ENCODE peak calls at places on chromosomes 12 and 14, in four cellular contexts. One of them, this sample, is unnamed.

GRCh38 chr14:52701223-52701622 is 5.8 kb upstream of the PSMC6 start:
- ATAC-seq in sciatic nerve: no peak
- ATAC-seq in right cardiac atrium: no peak
- ATAC-seq in activated B cell treated with CpG ODN at 0.5 μM for 24 hours: no peak
- ATAC-seq in this sample: no peak

GRCh38 chr14:55317907-55318306 is 46.7 kb downstream of the FBXO34 start:
- ATAC-seq in sciatic nerve: no peak
- ATAC-seq in right cardiac atrium: no peak
- ATAC-seq in activated B cell treated with CpG ODN at 0.5 μM for 24 hours: no peak
- ATAC-seq in this sample: no peak

GRCh38 chr14:104749111-104749649 is 3.8 kb upstream of the SIVA1 start:
- ATAC-seq in right cardiac atrium: no peak
- ATAC-seq in sciatic nerve: peak; percentile 18
- ATAC-seq in activated B cell treated with CpG ODN at 0.5 μM for 24 hours: no peak
- ATAC-seq in this sample: no peak

GRCh38 chr12:88951860-88952483 is 371.7 kb upstream of the KITLG start:
- ATAC-seq in activated B cell treated with CpG ODN at 0.5 μM for 24 hours: no peak
- ATAC-seq in sciatic nerve: no peak
- ATAC-seq in right cardiac atrium: no peak
- ATAC-seq in this sample: no peak

GRCh38 chr12:125467363-125467762 is 402.1 kb downstream of the AACS start:
- ATAC-seq in activated B cell treated with CpG ODN at 0.5 μM for 24 hours: no peak
- ATAC-seq in sciatic nerve: no peak
- ATAC-seq in right cardiac atrium: no peak
- ATAC-seq in this sample: no peak

GRCh38 chr14:77045570-77045890 is 17.0 kb upstream of the IRF2BPL start:
- ATAC-seq in activated B cell treated with CpG ODN at 0.5 μM for 24 hours: no peak
- ATAC-seq in sciatic nerve: no peak
- ATAC-seq in right cardiac atrium: peak; percentile 23
- ATAC-seq in this sample: no peak

GRCh38 chr14:99224116-99224910 is 47.7 kb downstream of the BCL11B start:
- ATAC-seq in right cardiac atrium: no peak
- ATAC-seq in sciatic nerve: no peak
- ATAC-seq in activated B cell treated with CpG ODN at 0.5 μM for 24 hours: no peak
- ATAC-seq in this sample: no peak

GRCh38 chr12:53160000-53160399 is 20.5 kb upstream of the ZNF740 start:
- ATAC-seq in right cardiac atrium: peak; percentile 27
- ATAC-seq in activated B cell treated with CpG ODN at 0.5 μM for 24 hours: no peak
- ATAC-seq in sciatic nerve: peak; percentile 16
- ATAC-seq in this sample: no peak

GRCh38 chr12:51898937-51899336 is 8.4 kb upstream of the ACVRL1 start:
- ATAC-seq in right cardiac atrium: no peak
- ATAC-seq in activated B cell treated with CpG ODN at 0.5 μM for 24 hours: no peak
- ATAC-seq in sciatic nerve: no peak
- ATAC-seq in this sample: no peak

GRCh38 chr14:31339743-31340142 is 80.6 kb downstream of the HEATR5A start:
- ATAC-seq in activated B cell treated with CpG ODN at 0.5 μM for 24 hours: no peak
- ATAC-seq in sciatic nerve: no peak
- ATAC-seq in right cardiac atrium: no peak
- ATAC-seq in this sample: no peak

GRCh38 chr12:10801727-10802126 is 700 bp downstream of the TAS2R7 start:
- ATAC-seq in right cardiac atrium: no peak
- ATAC-seq in activated B cell treated with CpG ODN at 0.5 μM for 24 hours: no peak
- ATAC-seq in sciatic nerve: no peak
- ATAC-seq in this sample: no peak

GRCh38 chr12:89567691-89568239 is 41.9 kb upstream of the POC1B start:
- ATAC-seq in sciatic nerve: no peak
- ATAC-seq in right cardiac atrium: no peak
- ATAC-seq in activated B cell treated with CpG ODN at 0.5 μM for 24 hours: no peak
- ATAC-seq in this sample: no peak

GRCh38 chr14:91108941-91109611 is 4.8 kb upstream of the DGLUCY start:
- ATAC-seq in sciatic nerve: no peak
- ATAC-seq in activated B cell treated with CpG ODN at 0.5 μM for 24 hours: no peak
- ATAC-seq in right cardiac atrium: peak; percentile 3
- ATAC-seq in this sample: peak; percentile 63

GRCh38 chr12:31773223-31773750 is 44.5 kb upstream of the AMN1 start:
- ATAC-seq in activated B cell treated with CpG ODN at 0.5 μM for 24 hours: no peak
- ATAC-seq in right cardiac atrium: no peak
- ATAC-seq in sciatic nerve: no peak
- ATAC-seq in this sample: no peak

GRCh38 chr14:74599946-74600345 is 12.1 kb downstream of the LTBP2 start:
- ATAC-seq in sciatic nerve: no peak
- ATAC-seq in right cardiac atrium: peak; percentile 23
- ATAC-seq in activated B cell treated with CpG ODN at 0.5 μM for 24 hours: no peak
- ATAC-seq in this sample: no peak

GRCh38 chr12:105725054-105725453 is 394.6 kb downstream of the C12orf75 start:
- ATAC-seq in right cardiac atrium: peak; percentile 11
- ATAC-seq in activated B cell treated with CpG ODN at 0.5 μM for 24 hours: no peak
- ATAC-seq in sciatic nerve: no peak
- ATAC-seq in this sample: no peak

GRCh38 chr12:78192979-78193378 is 362.3 kb downstream of the NAV3 start:
- ATAC-seq in sciatic nerve: no peak
- ATAC-seq in right cardiac atrium: no peak
- ATAC-seq in activated B cell treated with CpG ODN at 0.5 μM for 24 hours: no peak
- ATAC-seq in this sample: no peak

GRCh38 chr12:128570191-128571065 is 253.3 kb downstream of the SLC15A4 start:
- ATAC-seq in right cardiac atrium: no peak
- ATAC-seq in sciatic nerve: no peak
- ATAC-seq in activated B cell treated with CpG ODN at 0.5 μM for 24 hours: no peak
- ATAC-seq in this sample: peak; percentile 67

GRCh38 chr12:104747956-104748355 is 210.1 kb downstream of the SLC41A2 start:
- ATAC-seq in sciatic nerve: no peak
- ATAC-seq in activated B cell treated with CpG ODN at 0.5 μM for 24 hours: no peak
- ATAC-seq in right cardiac atrium: no peak
- ATAC-seq in this sample: peak; percentile 10

GRCh38 chr12:1828863-1829262 is 8.5 kb downstream of the LRTM2 start:
- ATAC-seq in sciatic nerve: no peak
- ATAC-seq in right cardiac atrium: no peak
- ATAC-seq in activated B cell treated with CpG ODN at 0.5 μM for 24 hours: no peak
- ATAC-seq in this sample: no peak

GRCh38 chr12:8834230-8834629 is 11.8 kb downstream of the A2ML1 start:
- ATAC-seq in sciatic nerve: peak; percentile 52
- ATAC-seq in right cardiac atrium: no peak
- ATAC-seq in activated B cell treated with CpG ODN at 0.5 μM for 24 hours: no peak
- ATAC-seq in this sample: no peak

GRCh38 chr14:73287071-73287470 is 49.8 kb downstream of the PAPLN start:
- ATAC-seq in right cardiac atrium: no peak
- ATAC-seq in sciatic nerve: no peak
- ATAC-seq in activated B cell treated with CpG ODN at 0.5 μM for 24 hours: no peak
- ATAC-seq in this sample: no peak

GRCh38 chr14:100076630-100077029 is 11.4 kb downstream of the EVL start:
- ATAC-seq in right cardiac atrium: peak; percentile 53
- ATAC-seq in activated B cell treated with CpG ODN at 0.5 μM for 24 hours: no peak
- ATAC-seq in sciatic nerve: peak; percentile 92
- ATAC-seq in this sample: no peak

GRCh38 chr12:20007331-20007730 is 361.0 kb upstream of the PDE3A start:
- ATAC-seq in sciatic nerve: no peak
- ATAC-seq in activated B cell treated with CpG ODN at 0.5 μM for 24 hours: no peak
- ATAC-seq in right cardiac atrium: no peak
- ATAC-seq in this sample: no peak

GRCh38 chr14:52960627-52961026 is 9.8 kb upstream of the FERMT2 start:
- ATAC-seq in activated B cell treated with CpG ODN at 0.5 μM for 24 hours: no peak
- ATAC-seq in sciatic nerve: peak; percentile 47
- ATAC-seq in right cardiac atrium: peak; percentile 77
- ATAC-seq in this sample: peak; percentile 57

GRCh38 chr14:94390372-94391086 is 2.1 kb upstream of the SERPINA1 start:
- ATAC-seq in right cardiac atrium: peak; percentile 52
- ATAC-seq in activated B cell treated with CpG ODN at 0.5 μM for 24 hours: no peak
- ATAC-seq in sciatic nerve: peak; percentile 46
- ATAC-seq in this sample: no peak

GRCh38 chr12:48004941-48005749 is 869 bp upstream of the COL2A1 start:
- ATAC-seq in sciatic nerve: no peak
- ATAC-seq in right cardiac atrium: no peak
- ATAC-seq in activated B cell treated with CpG ODN at 0.5 μM for 24 hours: no peak
- ATAC-seq in this sample: no peak

GRCh38 chr12:56143225-56143624 is 9.2 kb upstream of the MYL6B start:
- ATAC-seq in activated B cell treated with CpG ODN at 0.5 μM for 24 hours: peak; percentile 34
- ATAC-seq in sciatic nerve: no peak
- ATAC-seq in right cardiac atrium: no peak
- ATAC-seq in this sample: peak; percentile 74

GRCh38 chr12:64618953-64619590 is 8.8 kb downstream of the RASSF3 start:
- ATAC-seq in activated B cell treated with CpG ODN at 0.5 μM for 24 hours: peak; percentile 60
- ATAC-seq in right cardiac atrium: peak; percentile 49
- ATAC-seq in sciatic nerve: peak; percentile 64
- ATAC-seq in this sample: no peak

GRCh38 chr14:26444745-26445144 is 153.1 kb downstream of the NOVA1 start:
- ATAC-seq in activated B cell treated with CpG ODN at 0.5 μM for 24 hours: no peak
- ATAC-seq in sciatic nerve: no peak
- ATAC-seq in right cardiac atrium: no peak
- ATAC-seq in this sample: no peak

GRCh38 chr12:96514328-96514727 is 25.0 kb downstream of the CFAP54 start:
- ATAC-seq in right cardiac atrium: no peak
- ATAC-seq in sciatic nerve: no peak
- ATAC-seq in activated B cell treated with CpG ODN at 0.5 μM for 24 hours: peak; percentile 84
- ATAC-seq in this sample: no peak

GRCh38 chr12:71090971-71091370 is 66.8 kb downstream of the TSPAN8 start:
- ATAC-seq in right cardiac atrium: no peak
- ATAC-seq in activated B cell treated with CpG ODN at 0.5 μM for 24 hours: no peak
- ATAC-seq in sciatic nerve: no peak
- ATAC-seq in this sample: no peak

GRCh38 chr12:47969845-47970244 is 6.4 kb downstream of the TMEM106C start:
- ATAC-seq in right cardiac atrium: peak; percentile 10
- ATAC-seq in sciatic nerve: no peak
- ATAC-seq in activated B cell treated with CpG ODN at 0.5 μM for 24 hours: no peak
- ATAC-seq in this sample: no peak

GRCh38 chr12:66688836-66689439 is 10.1 kb upstream of the GRIP1 start:
- ATAC-seq in activated B cell treated with CpG ODN at 0.5 μM for 24 hours: peak; percentile 70
- ATAC-seq in sciatic nerve: no peak
- ATAC-seq in right cardiac atrium: peak; percentile 78
- ATAC-seq in this sample: no peak

GRCh38 chr12:122452701-122453285 is 30.3 kb upstream of the CLIP1 start:
- ATAC-seq in sciatic nerve: no peak
- ATAC-seq in right cardiac atrium: no peak
- ATAC-seq in activated B cell treated with CpG ODN at 0.5 μM for 24 hours: no peak
- ATAC-seq in this sample: no peak

GRCh38 chr12:104546575-104546974 is 89.8 kb downstream of the CHST11 start:
- ATAC-seq in activated B cell treated with CpG ODN at 0.5 μM for 24 hours: no peak
- ATAC-seq in right cardiac atrium: peak; percentile 53
- ATAC-seq in sciatic nerve: peak; percentile 72
- ATAC-seq in this sample: no peak

GRCh38 chr12:88562846-88563582 is 17.3 kb downstream of the KITLG start:
- ATAC-seq in activated B cell treated with CpG ODN at 0.5 μM for 24 hours: no peak
- ATAC-seq in sciatic nerve: no peak
- ATAC-seq in right cardiac atrium: no peak
- ATAC-seq in this sample: no peak

GRCh38 chr12:79441534-79441933 is 249.2 kb downstream of the PAWR start:
- ATAC-seq in activated B cell treated with CpG ODN at 0.5 μM for 24 hours: no peak
- ATAC-seq in sciatic nerve: no peak
- ATAC-seq in right cardiac atrium: no peak
- ATAC-seq in this sample: no peak

GRCh38 chr12:75970310-75970709 is 61.3 kb downstream of the PHLDA1 start:
- ATAC-seq in right cardiac atrium: no peak
- ATAC-seq in activated B cell treated with CpG ODN at 0.5 μM for 24 hours: no peak
- ATAC-seq in sciatic nerve: no peak
- ATAC-seq in this sample: no peak